ENCODE peak calls at places on chromosomes 3 and 15, in nine cellular contexts. G is A549, V is psoas muscle, T is mammary epithelial cell, F is GM23338, L is endodermal cell, D is IMR-90, Q is body of pancreas, O is upper lobe of right lung. P is an unnamed sample.

GRCh38 chr3:63857311-63857710 is 6.3 kb downstream of the THOC7 start:
- DNase-seq in G (no peak), V (no peak), T (peak; percentile 3), F (no peak), L (no peak), D (no peak), Q (no peak), O (no peak), P (no peak)

GRCh38 chr3:181622365-181622764 is 89.4 kb upstream of the SOX2 start:
- DNase-seq in G (no peak), V (no peak), T (peak; percentile 77), F (no peak), L (no peak), D (no peak), Q (no peak), O (no peak), P (no peak)

GRCh38 chr3:72663429-72663828 is 184.8 kb downstream of the SHQ1 start:
- DNase-seq in G (no peak), V (no peak), T (peak; percentile 27), F (no peak), L (no peak), D (no peak), Q (no peak), O (no peak), P (no peak)

GRCh38 chr3:79367066-79367465 is 400.7 kb downstream of the ROBO1 start:
- DNase-seq in G (no peak), V (no peak), T (peak; percentile 69), F (no peak), L (no peak), D (peak; percentile 87), Q (no peak), O (no peak), P (no peak)

GRCh38 chr15:44596511-44597010 is 59.6 kb downstream of the EIF3J start:
- DNase-seq in G (no peak), V (no peak), T (no peak), F (no peak), L (no peak), D (no peak), Q (no peak), O (no peak), P (no peak)

GRCh38 chr3:51710631-51711351 is 3.9 kb downstream of the GRM2 start:
- DNase-seq in G (no peak), V (no peak), T (no peak), F (peak; percentile 64), L (peak; percentile 83), D (no peak), Q (peak; percentile 1), O (peak; percentile 52), P (peak; percentile 88)

GRCh38 chr3:68057637-68058320 is 403.4 kb upstream of the SUCLG2 start:
- DNase-seq in G (no peak), V (no peak), T (no peak), F (no peak), L (no peak), D (no peak), Q (no peak), O (no peak), P (no peak)

GRCh38 chr3:40096561-40097506 is 212.7 kb upstream of the EIF1B start:
- DNase-seq in G (no peak), V (no peak), T (peak; percentile 78), F (no peak), L (no peak), D (no peak), Q (peak; percentile 88), O (no peak), P (no peak)

GRCh38 chr3:45582407-45582806 is 12.1 kb upstream of the LIMD1 start:
- DNase-seq in G (no peak), V (no peak), T (peak; percentile 35), F (no peak), L (no peak), D (peak; percentile 80), Q (no peak), O (no peak), P (no peak)

GRCh38 chr3:25478964-25479726 is 51.1 kb downstream of the RARB start:
- DNase-seq in G (no peak), V (no peak), T (no peak), F (no peak), L (no peak), D (no peak), Q (no peak), O (no peak), P (no peak)

GRCh38 chr3:196996454-196997265 is 28.0 kb upstream of the PIGZ start:
- DNase-seq in G (no peak), V (no peak), T (peak; percentile 74), F (no peak), L (peak; percentile 26), D (no peak), Q (no peak), O (peak; percentile 49), P (no peak)

GRCh38 chr15:36601497-36601932 is 22.1 kb downstream of the CDIN1 start:
- DNase-seq in G (no peak), V (peak; percentile 48), T (no peak), F (no peak), L (no peak), D (peak; percentile 89), Q (no peak), O (no peak), P (no peak)

GRCh38 chr3:112822116-112823055 is 24.3 kb downstream of the CD200R1L start:
- DNase-seq in G (peak; percentile 66), V (no peak), T (no peak), F (no peak), L (no peak), D (peak; percentile 27), Q (no peak), O (no peak), P (no peak)

GRCh38 chr3:66177026-66177425 is 43.8 kb upstream of the SLC25A26 start:
- DNase-seq in G (no peak), V (no peak), T (no peak), F (no peak), L (no peak), D (no peak), Q (no peak), O (no peak), P (no peak)

GRCh38 chr15:25501828-25502446 is 63.1 kb upstream of the UBE3A start:
- DNase-seq in G (no peak), V (no peak), T (no peak), F (peak; percentile 82), L (peak; percentile 68), D (peak; percentile 41), Q (peak; percentile 25), O (no peak), P (peak; percentile 21)

GRCh38 chr15:58114812-58115211 is 23.4 kb upstream of the AQP9 start:
- DNase-seq in G (no peak), V (no peak), T (no peak), F (no peak), L (no peak), D (no peak), Q (no peak), O (no peak), P (no peak)

GRCh38 chr15:67192185-67192584 is 62.3 kb downstream of the AAGAB start:
- DNase-seq in G (no peak), V (no peak), T (no peak), F (no peak), L (no peak), D (no peak), Q (no peak), O (no peak), P (no peak)

GRCh38 chr15:38190501-38190900 is 62.1 kb upstream of the SPRED1 start:
- DNase-seq in G (no peak), V (no peak), T (no peak), F (no peak), L (no peak), D (no peak), Q (no peak), O (no peak), P (no peak)

GRCh38 chr3:151562901-151563300 is 102.0 kb upstream of the IGSF10 start:
- DNase-seq in G (no peak), V (no peak), T (peak; percentile 5), F (no peak), L (no peak), D (no peak), Q (no peak), O (no peak), P (no peak)

GRCh38 chr3:114447545-114447944 is 153.7 kb downstream of the TIGIT start:
- DNase-seq in G (no peak), V (no peak), T (peak; percentile 57), F (no peak), L (no peak), D (no peak), Q (no peak), O (no peak), P (no peak)
- H3K27ac ChIP-seq in G (no peak overlapping the region), V (peak overlapping the region; percentile 33), T (peak overlapping the region; percentile 96), F (no peak overlapping the region), L (no peak overlapping the region), D (no peak overlapping the region), Q (no peak overlapping the region), O (no peak overlapping the region), P (no peak overlapping the region)

GRCh38 chr15:34621675-34622074 is 38.2 kb upstream of the GOLGA8B start:
- DNase-seq in G (peak; percentile 7), V (no peak), T (peak; percentile 20), F (no peak), L (no peak), D (peak; percentile 58), Q (peak; percentile 3), O (no peak), P (no peak)
- TF ChIP-seq CTCF in G (peak; percentile 68), V (peak; percentile 49), T (peak; percentile 58), F (no peak), L (no peak), D (peak; percentile 64), Q (peak; percentile 16), O (peak; percentile 36), P (peak; percentile 39)

DNA sequence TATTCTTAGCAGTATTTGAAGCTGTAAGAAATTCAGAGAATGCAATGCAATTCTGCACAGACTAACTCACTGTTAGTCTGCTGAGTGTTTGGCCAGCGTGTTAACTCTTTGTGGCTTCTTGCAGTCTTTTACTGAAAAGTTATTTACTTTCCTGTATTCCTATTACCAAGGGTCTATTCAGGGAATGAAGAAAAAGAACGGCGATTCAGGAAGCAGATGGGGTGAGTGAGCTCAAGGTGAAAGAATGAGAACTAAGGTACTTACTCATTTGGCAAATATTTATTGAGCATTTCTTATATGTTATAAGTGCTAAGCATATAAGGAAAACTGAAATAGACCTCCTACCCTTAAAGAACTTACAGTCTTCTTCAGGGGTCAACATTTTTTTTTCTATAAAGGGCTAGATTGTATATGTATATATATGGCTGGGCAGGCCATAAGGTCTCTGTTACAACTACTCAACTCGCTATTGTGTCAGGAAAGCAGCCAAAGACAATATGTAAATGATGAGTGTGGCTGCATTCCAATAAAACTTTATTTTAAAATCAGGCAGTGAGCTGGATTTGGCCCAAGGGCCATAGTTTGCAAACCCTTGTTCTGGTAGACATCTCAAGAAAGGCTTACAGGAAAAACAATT is 271.9 kb upstream of the GADL1 start:
- DNase-seq in G (no peak), V (no peak), T (peak; percentile 50), F (peak; percentile 14), L (no peak), D (peak; percentile 84), Q (no peak), O (no peak), P (no peak)
- H3K4me3 ChIP-seq in G (no peak overlapping the region), V (no peak overlapping the region), T (no peak overlapping the region), F (no peak overlapping the region), L (no peak overlapping the region), D (no peak overlapping the region), Q (no peak overlapping the region), O (no peak overlapping the region), P (no peak overlapping the region)

DNA sequence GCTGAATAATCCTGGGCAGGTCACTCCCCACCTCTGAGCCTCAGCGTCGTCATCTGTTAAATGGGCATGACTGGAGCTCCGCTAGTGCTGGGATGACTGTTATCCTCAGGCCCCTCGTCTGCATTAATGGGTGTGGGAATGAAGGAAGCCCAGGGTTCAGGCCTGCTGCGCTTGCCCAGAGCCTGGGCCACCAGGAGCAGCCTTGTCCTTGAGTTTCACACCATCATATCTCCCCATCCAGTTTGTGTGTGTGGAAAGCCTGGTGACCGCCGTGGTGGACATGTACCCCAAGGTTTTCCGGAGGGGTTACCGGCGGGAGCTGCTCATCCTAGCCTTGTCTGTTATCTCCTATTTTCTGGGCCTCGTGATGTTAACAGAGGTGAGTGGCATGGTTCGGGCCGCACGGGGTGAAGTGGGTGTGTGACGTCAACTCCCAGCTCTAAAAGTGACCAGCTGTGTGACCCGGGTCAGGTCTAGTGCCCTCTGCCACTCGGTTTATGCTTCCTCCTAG is 63.5 kb upstream of the SLC6A1 start:
- DNase-seq in G (no peak), V (no peak), T (no peak), F (no peak), L (peak; percentile 27), D (no peak), Q (no peak), O (peak; percentile 30), P (no peak)
- H3K27ac ChIP-seq in G (no peak overlapping the region), V (no peak overlapping the region), T (no peak overlapping the region), F (no peak overlapping the region), L (no peak overlapping the region), D (no peak overlapping the region), Q (no peak overlapping the region), O (no peak overlapping the region), P (no peak overlapping the region)

P was measured in WERI-Rb-1.